ENCODE peak calls at places on chromosome 1, in five cellular contexts. O is bronchial epithelial cell, Z is BE2C, W is left ventricle myocardium inferior, V is ovary. E is an unnamed sample.

GRCh38 chr1:165592945-165593823 is 37.9 kb upstream of the MGST3 start:
- DNase-seq in O (peak; percentile 72), Z (peak; percentile 66), W (peak; percentile 22), V (peak; percentile 48), E (peak; percentile 84)

GRCh38 chr1:184170719-184171118 is 119.2 kb downstream of the TSEN15 start:
- DNase-seq in O (no peak), Z (no peak), W (no peak), V (no peak), E (no peak)

GRCh38 chr1:110113551-110113950 is 1.3 kb downstream of the UBL4B start:
- DNase-seq in O (no peak), Z (no peak), W (no peak), V (no peak), E (no peak)

GRCh38 chr1:223652436-223652901 is 13.0 kb downstream of the CAPN8 start:
- DNase-seq in O (peak; percentile 42), Z (no peak), W (no peak), V (no peak), E (peak; percentile 79)

GRCh38 chr1:162902372-162902771 is 41.4 kb upstream of the CCDC190 start:
- DNase-seq in O (peak; percentile 52), Z (no peak), W (no peak), V (no peak), E (no peak)

GRCh38 chr1:90336552-90337324 is 341.8 kb downstream of the ZNF326 start:
- DNase-seq in O (no peak), Z (no peak), W (no peak), V (no peak), E (no peak)

GRCh38 chr1:5273280-5274003 is 619.0 kb downstream of the AJAP1 start:
- DNase-seq in O (no peak), Z (no peak), W (no peak), V (no peak), E (no peak)

GRCh38 chr1:74652711-74653131 is 20.9 kb downstream of the ERICH3 start:
- DNase-seq in O (peak; percentile 85), Z (peak; percentile 10), W (no peak), V (no peak), E (peak; percentile 10)

GRCh38 chr1:90879281-90879680 is 142.6 kb downstream of the ZNF644 start:
- DNase-seq in O (peak; percentile 22), Z (no peak), W (no peak), V (no peak), E (peak; percentile 24)

GRCh38 chr1:205743977-205744376 is 6.0 kb downstream of the NUCKS1 start:
- DNase-seq in O (no peak), Z (no peak), W (no peak), V (no peak), E (no peak)

DNA sequence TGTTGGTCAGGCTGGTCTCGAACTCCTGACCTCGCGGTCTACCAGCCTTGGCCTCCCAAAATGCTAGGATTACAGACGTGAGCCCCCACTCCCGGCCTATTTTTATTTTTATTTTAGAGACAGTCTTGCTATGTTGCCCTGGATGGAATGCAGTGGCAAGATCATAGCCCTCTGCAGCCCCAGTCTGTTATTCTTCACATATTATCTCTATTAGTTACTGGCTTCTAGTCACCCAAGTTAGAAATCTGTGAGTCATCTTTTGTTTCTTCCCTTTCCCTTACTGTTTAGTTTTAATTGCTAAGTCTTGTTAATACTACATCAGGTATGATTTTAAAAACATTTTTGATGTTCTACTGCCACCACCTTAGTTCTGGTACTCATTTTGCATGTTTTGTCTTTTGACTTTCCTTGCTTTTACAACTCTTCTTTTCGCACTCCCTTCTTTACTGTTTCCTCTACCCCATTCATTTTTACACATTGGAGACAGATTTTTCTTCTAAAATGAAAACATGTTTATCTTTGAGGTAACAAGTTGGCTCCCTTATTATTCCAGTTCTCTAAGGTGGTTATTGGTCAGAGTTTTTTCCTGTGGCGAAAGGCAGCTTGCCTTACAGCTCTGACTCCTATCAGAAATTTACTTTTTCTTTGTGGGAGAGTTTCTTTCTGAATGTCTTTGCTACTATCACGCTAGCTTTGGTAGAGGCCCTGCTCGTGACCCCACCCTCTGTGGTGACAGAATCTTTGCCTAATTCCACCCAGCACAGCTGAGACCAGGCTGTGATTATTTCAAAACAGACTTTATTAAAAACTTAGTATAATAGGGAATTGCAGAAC is 19.5 kb downstream of the ZMYM4 start:
- DNase-seq in O (peak; percentile 63), Z (no peak), W (no peak), V (no peak), E (peak; percentile 28)
- TF ChIP-seq CTCF in O (no peak), Z (no peak), W (no peak), V (no peak), E (no peak)

GRCh38 chr1:6389971-6390370 is 3.6 kb downstream of the ACOT7 start:
- DNase-seq in O (no peak), Z (no peak), W (no peak), V (no peak), E (no peak)

GRCh38 chr1:6392081-6392879 is 1.3 kb downstream of the ACOT7 start:
- DNase-seq in O (no peak), Z (no peak), W (no peak), V (no peak), E (no peak)

GRCh38 chr1:6396998-6397397 is 3.4 kb upstream of the ACOT7 start:
- DNase-seq in O (no peak), Z (no peak), W (no peak), V (no peak), E (no peak)

GRCh38 chr1:6392880-6393399 is 627 bp downstream of the ACOT7 start:
- DNase-seq in O (no peak), Z (no peak), W (no peak), V (no peak), E (no peak)

DNA sequence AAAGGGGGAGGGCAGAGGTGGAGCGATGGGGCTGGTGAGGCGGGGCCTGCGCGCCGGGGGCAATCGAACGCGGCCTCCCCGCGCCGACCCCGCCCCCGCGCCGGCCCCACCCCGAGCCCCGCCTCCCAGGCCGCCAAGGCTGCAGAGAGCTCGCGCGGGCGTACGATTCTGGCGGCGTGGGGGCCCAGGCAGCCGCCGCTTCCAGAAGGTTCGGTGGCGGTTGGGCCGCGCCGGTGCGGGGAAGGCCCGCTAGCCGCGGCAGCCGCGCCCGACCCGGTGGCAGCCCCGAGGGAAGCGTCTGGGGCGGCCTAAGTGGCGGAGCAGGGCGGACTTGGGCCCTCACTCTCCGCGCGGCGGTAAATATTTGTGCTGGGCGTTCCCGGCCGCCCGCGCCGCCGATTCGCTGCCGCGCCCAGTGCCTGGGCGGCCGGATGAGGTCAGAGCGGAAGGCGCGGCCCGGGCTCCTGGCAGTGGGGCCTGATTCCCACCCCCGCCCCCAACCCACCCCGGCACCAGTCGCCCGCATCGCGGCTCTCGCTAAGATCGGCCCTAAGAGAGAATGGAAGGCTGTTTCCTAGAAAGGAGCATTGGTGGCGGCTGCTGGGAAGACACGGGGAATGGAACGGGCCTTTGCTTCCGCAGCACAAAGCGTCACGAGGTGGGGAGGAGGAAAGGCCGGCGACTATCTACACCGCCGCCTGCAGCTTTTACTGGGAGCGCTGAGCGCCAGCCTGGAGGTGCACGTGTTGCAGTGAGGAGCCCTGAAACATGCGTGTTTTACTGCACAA is at the start of gene ACOT7:
- DNase-seq in O (peak; percentile 71), Z (peak; percentile 87), W (peak; percentile 91), V (peak; percentile 83), E (peak; percentile 87)
- TF ChIP-seq CTCF in O (peak; percentile 49), Z (no peak), W (peak; percentile 35), V (no peak), E (peak; percentile 16)

DNA sequence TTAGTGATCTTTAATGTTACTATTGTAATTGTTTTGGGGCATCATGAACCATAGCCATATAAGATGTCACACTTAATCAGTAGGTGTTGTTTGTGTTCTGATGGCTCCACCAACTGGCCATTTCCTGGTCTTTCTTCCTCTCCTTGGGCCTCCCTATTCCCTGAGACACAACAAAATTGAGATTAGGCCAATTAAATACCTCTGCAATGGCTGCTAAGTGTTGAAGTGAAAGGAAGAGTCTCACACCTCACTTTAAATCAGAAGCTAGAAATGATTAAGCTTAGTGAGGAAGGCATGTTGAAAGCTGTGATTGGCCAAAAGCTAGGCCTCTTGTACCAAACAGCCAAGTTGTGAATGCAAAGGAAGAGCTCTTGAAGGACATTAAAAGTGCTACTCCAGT is 30.7 kb downstream of the PPP2R5A start:
- DNase-seq in O (peak; percentile 43), Z (no peak), W (no peak), V (no peak), E (peak; percentile 72)
- TF ChIP-seq CTCF in O (peak; percentile 31), Z (peak; percentile 33), W (peak; percentile 35), V (no peak), E (peak; percentile 48)

GRCh38 chr1:244866355-244866754 is 2.0 kb upstream of the HNRNPU start:
- DNase-seq in O (no peak), Z (no peak), W (no peak), V (no peak), E (no peak)

GRCh38 chr1:244865820-244866219 is 1.5 kb upstream of the HNRNPU start:
- DNase-seq in O (no peak), Z (no peak), W (no peak), V (no peak), E (no peak)

GRCh38 chr1:244863491-244864252 is 671 bp downstream of the HNRNPU start:
- DNase-seq in O (no peak), Z (no peak), W (peak; percentile 35), V (peak; percentile 48), E (no peak)

GRCh38 chr1:244864253-244865027 is at the start of gene HNRNPU:
- DNase-seq in O (peak; percentile 87), Z (peak; percentile 98), W (peak; percentile 98), V (peak; percentile 96), E (peak; percentile 99)

GRCh38 chr1:244865028-244865371 is 657 bp upstream of the HNRNPU start:
- DNase-seq in O (no peak), Z (peak; percentile 19), W (peak; percentile 23), V (peak; percentile 30), E (no peak)
- TF ChIP-seq CTCF in O (no peak), Z (no peak), W (no peak), V (no peak), E (no peak)

DNA sequence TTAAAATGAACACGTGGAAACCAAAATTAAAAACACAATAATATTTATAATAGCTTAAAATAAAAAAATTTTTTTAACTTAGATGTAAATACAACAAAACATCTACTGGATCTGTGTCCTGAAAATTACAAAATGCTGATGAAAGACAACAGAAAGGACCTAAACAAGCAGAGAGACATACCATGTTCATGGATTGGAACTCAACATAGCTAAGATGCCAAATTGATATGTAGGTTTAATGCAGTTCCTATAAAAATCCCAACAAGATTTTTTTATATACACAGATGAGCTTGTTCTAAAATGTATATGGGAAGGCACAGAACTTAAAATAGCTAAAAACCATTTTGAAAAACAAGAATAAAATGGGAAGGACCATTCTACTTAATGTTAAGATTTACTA is 81.4 kb downstream of the TRIM11 start:
- DNase-seq in O (no peak), Z (no peak), W (no peak), V (no peak), E (no peak)
- TF ChIP-seq CTCF in O (no peak), Z (no peak), W (no peak), V (no peak), E (no peak)

DNA sequence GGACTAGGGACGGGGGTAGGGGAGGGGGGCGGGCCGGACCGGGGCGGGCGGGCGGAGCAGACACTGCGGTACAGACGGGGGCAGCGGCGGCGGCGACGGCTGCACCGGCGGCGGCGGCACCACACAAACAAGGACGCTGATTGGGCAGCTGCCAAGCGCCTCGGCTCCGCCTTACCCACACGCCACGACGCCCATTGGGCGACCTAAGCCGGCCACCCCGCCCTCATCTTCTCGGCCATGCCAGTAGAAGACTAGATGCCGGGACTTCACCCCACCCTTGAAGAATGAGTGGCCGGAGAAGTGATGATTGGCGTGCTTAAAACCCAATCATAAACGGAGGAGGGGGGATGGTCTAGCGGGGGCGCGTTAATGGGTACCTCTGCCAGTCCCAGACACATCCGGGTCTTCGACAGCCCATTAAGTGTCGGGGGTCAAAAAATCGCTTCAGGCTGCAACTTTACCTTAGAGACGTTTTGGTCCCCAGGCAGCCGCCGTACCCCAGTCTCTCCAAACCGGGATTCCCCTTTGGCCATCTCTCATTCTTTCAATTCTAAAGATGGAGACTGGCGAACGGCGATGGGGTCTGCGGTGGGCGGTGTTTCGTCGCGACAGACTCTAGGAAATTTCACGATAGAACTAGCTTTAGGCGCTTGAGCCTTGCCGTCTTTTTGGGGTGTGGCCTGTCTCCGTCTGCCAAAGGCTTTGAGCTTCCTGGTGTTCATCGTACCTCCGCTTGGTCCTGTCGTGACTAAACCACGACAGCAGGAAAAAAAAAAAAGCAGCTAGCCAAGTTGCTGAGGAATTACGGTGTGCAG is at the start of gene GATAD2B:
- DNase-seq in O (peak; percentile 98), Z (peak; percentile 100), W (peak; percentile 100), V (peak; percentile 100), E (peak; percentile 100)
- TF ChIP-seq CTCF in O (no peak), Z (no peak), W (no peak), V (no peak), E (no peak)

E was measured in MCF 10A.